ENCODE peak calls at places on chromosomes 11 and 22, in five cellular contexts. One of them, this sample, is unnamed.

GRCh38 chr11:27216268-27217149 is 146.5 kb downstream of the CCDC34 start:
- DNase-seq in HFF-Myc: peak; percentile 39
- DNase-seq in fibroblast of lung: peak; percentile 77
- DNase-seq in bronchial epithelial cell: no peak
- DNase-seq in Panc1: no peak
- DNase-seq in this sample: no peak

GRCh38 chr11:44564653-44565007 is 833 bp upstream of the CD82 start:
- DNase-seq in HFF-Myc: no peak
- DNase-seq in fibroblast of lung: peak; percentile 84
- DNase-seq in bronchial epithelial cell: peak; percentile 96
- DNase-seq in Panc1: no peak
- DNase-seq in this sample: peak; percentile 50

GRCh38 chr22:22750335-22751042 is 106.1 kb downstream of the GGTLC2 start:
- DNase-seq in HFF-Myc: no peak
- DNase-seq in fibroblast of lung: no peak
- DNase-seq in bronchial epithelial cell: no peak
- DNase-seq in Panc1: no peak
- DNase-seq in this sample: no peak

GRCh38 chr22:43500792-43501785 is 89.3 kb downstream of the MPPED1 start:
- DNase-seq in HFF-Myc: no peak
- DNase-seq in fibroblast of lung: no peak
- DNase-seq in bronchial epithelial cell: no peak
- DNase-seq in Panc1: no peak
- DNase-seq in this sample: no peak

GRCh38 chr22:27466229-27466628 is 335.3 kb downstream of the MN1 start:
- DNase-seq in HFF-Myc: no peak
- DNase-seq in fibroblast of lung: no peak
- DNase-seq in bronchial epithelial cell: no peak
- DNase-seq in Panc1: no peak
- DNase-seq in this sample: no peak

GRCh38 chr22:29478326-29479276 is 1.4 kb upstream of the NEFH start:
- DNase-seq in HFF-Myc: no peak
- DNase-seq in fibroblast of lung: no peak
- DNase-seq in bronchial epithelial cell: no peak
- DNase-seq in Panc1: no peak
- DNase-seq in this sample: no peak

GRCh38 chr11:85809191-85809590 is 1.8 kb downstream of the SYTL2 start:
- DNase-seq in HFF-Myc: no peak
- DNase-seq in fibroblast of lung: no peak
- DNase-seq in bronchial epithelial cell: no peak
- DNase-seq in Panc1: no peak
- DNase-seq in this sample: no peak

GRCh38 chr11:74141274-74141695 is 29.5 kb downstream of the C2CD3 start:
- DNase-seq in HFF-Myc: no peak
- DNase-seq in fibroblast of lung: no peak
- DNase-seq in bronchial epithelial cell: peak; percentile 67
- DNase-seq in Panc1: no peak
- DNase-seq in this sample: no peak

GRCh38 chr11:75100314-75100713 is 3.6 kb upstream of the OR2AT4 start:
- DNase-seq in HFF-Myc: peak; percentile 56
- DNase-seq in fibroblast of lung: no peak
- DNase-seq in bronchial epithelial cell: peak; percentile 77
- DNase-seq in Panc1: no peak
- DNase-seq in this sample: peak; percentile 66

GRCh38 chr11:57459112-57460016 is 964 bp upstream of the RTN4RL2 start:
- DNase-seq in HFF-Myc: no peak
- DNase-seq in fibroblast of lung: no peak
- DNase-seq in bronchial epithelial cell: no peak
- DNase-seq in Panc1: no peak
- DNase-seq in this sample: no peak

GRCh38 chr11:76793391-76793811 is 10.2 kb downstream of the TSKU start:
- DNase-seq in HFF-Myc: no peak
- DNase-seq in fibroblast of lung: no peak
- DNase-seq in bronchial epithelial cell: no peak
- DNase-seq in Panc1: no peak
- DNase-seq in this sample: no peak

GRCh38 chr11:65493367-65494176 is 5.3 kb upstream of the MALAT1 start:
- DNase-seq in HFF-Myc: no peak
- DNase-seq in fibroblast of lung: peak; percentile 88
- DNase-seq in bronchial epithelial cell: peak; percentile 99
- DNase-seq in Panc1: no peak
- DNase-seq in this sample: peak; percentile 84

GRCh38 chr11:84212467-84213390 is 926.6 kb upstream of the CCDC90B start:
- DNase-seq in HFF-Myc: no peak
- DNase-seq in fibroblast of lung: no peak
- DNase-seq in bronchial epithelial cell: no peak
- DNase-seq in Panc1: no peak
- DNase-seq in this sample: no peak

GRCh38 chr11:38123673-38124072 is 1525.6 kb upstream of the RAG2 start:
- DNase-seq in HFF-Myc: no peak
- DNase-seq in fibroblast of lung: no peak
- DNase-seq in bronchial epithelial cell: no peak
- DNase-seq in Panc1: no peak
- DNase-seq in this sample: no peak

GRCh38 chr11:79236541-79236971 is 204.3 kb downstream of the TENM4 start:
- DNase-seq in HFF-Myc: peak; percentile 88
- DNase-seq in fibroblast of lung: peak; percentile 90
- DNase-seq in bronchial epithelial cell: peak; percentile 82
- DNase-seq in Panc1: no peak
- DNase-seq in this sample: no peak

GRCh38 chr11:122178795-122179194 is 62.8 kb upstream of the BLID start:
- DNase-seq in HFF-Myc: no peak
- DNase-seq in fibroblast of lung: no peak
- DNase-seq in bronchial epithelial cell: no peak
- DNase-seq in Panc1: no peak
- DNase-seq in this sample: no peak

GRCh38 chr11:108223449-108224149 is 732 bp downstream of the ATM start:
- DNase-seq in HFF-Myc: no peak
- DNase-seq in fibroblast of lung: peak; percentile 12
- DNase-seq in bronchial epithelial cell: no peak
- DNase-seq in Panc1: no peak
- DNase-seq in this sample: no peak

GRCh38 chr11:78857688-78858087 is 283.0 kb upstream of the NARS2 start:
- DNase-seq in HFF-Myc: no peak
- DNase-seq in fibroblast of lung: peak; percentile 57
- DNase-seq in bronchial epithelial cell: no peak
- DNase-seq in Panc1: no peak
- DNase-seq in this sample: no peak

GRCh38 chr11:94801866-94802460 is 33.8 kb downstream of the AMOTL1 start:
- DNase-seq in HFF-Myc: no peak
- DNase-seq in fibroblast of lung: no peak
- DNase-seq in bronchial epithelial cell: no peak
- DNase-seq in Panc1: no peak
- DNase-seq in this sample: no peak

GRCh38 chr11:44516688-44517301 is 48.7 kb upstream of the CD82 start:
- DNase-seq in HFF-Myc: no peak
- DNase-seq in fibroblast of lung: no peak
- DNase-seq in bronchial epithelial cell: no peak
- DNase-seq in Panc1: no peak
- DNase-seq in this sample: no peak

GRCh38 chr11:114289779-114290178 is 6.4 kb upstream of the NNMT start:
- DNase-seq in HFF-Myc: no peak
- DNase-seq in fibroblast of lung: no peak
- DNase-seq in bronchial epithelial cell: no peak
- DNase-seq in Panc1: no peak
- DNase-seq in this sample: no peak

GRCh38 chr11:114291847-114292680 is 4.1 kb upstream of the NNMT start:
- DNase-seq in HFF-Myc: no peak
- DNase-seq in fibroblast of lung: peak; percentile 71
- DNase-seq in bronchial epithelial cell: peak; percentile 57
- DNase-seq in Panc1: no peak
- DNase-seq in this sample: peak; percentile 90

GRCh38 chr11:114293201-114293711 is 2.9 kb upstream of the NNMT start:
- DNase-seq in HFF-Myc: no peak
- DNase-seq in fibroblast of lung: no peak
- DNase-seq in bronchial epithelial cell: peak; percentile 26
- DNase-seq in Panc1: no peak
- DNase-seq in this sample: no peak

GRCh38 chr11:114290503-114291239 is 5.5 kb upstream of the NNMT start:
- DNase-seq in HFF-Myc: no peak
- DNase-seq in fibroblast of lung: no peak
- DNase-seq in bronchial epithelial cell: no peak
- DNase-seq in Panc1: no peak
- DNase-seq in this sample: no peak

DNA sequence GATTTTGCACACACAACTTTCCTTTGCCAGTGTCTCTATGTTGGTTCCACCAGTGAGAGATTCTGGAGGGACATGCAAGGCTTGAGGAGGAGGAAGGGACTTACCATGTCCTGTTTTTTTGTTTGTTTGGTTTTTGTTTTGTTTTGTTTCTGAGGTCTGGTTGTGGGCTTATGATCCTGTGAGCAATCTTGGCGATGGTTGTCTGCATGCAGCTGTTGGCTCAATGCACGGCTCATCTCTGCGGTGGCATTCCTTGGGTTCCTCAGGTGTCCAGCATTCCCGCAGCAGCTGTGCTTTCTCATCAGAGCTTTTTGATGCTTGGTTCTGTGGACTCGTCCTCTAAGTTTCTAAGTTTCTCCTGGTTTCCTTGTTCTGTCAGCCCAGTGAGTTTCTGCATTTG is 4.8 kb upstream of the NNMT start:
- DNase-seq in HFF-Myc: no peak
- DNase-seq in fibroblast of lung: no peak
- DNase-seq in bronchial epithelial cell: no peak
- DNase-seq in Panc1: no peak
- DNase-seq in this sample: no peak
- H3K4me3 ChIP-seq in HFF-Myc: no peak overlapping the region
- H3K4me3 ChIP-seq in fibroblast of lung: peak overlapping the region; percentile 41
- H3K4me3 ChIP-seq in bronchial epithelial cell: no peak overlapping the region
- H3K4me3 ChIP-seq in Panc1: no peak overlapping the region
- H3K4me3 ChIP-seq in this sample: peak overlapping the region; percentile 21

GRCh38 chr22:46675938-46676337 is 55.8 kb downstream of the GRAMD4 start:
- DNase-seq in HFF-Myc: no peak
- DNase-seq in fibroblast of lung: no peak
- DNase-seq in bronchial epithelial cell: no peak
- DNase-seq in Panc1: no peak
- DNase-seq in this sample: no peak

GRCh38 chr22:46675479-46675878 is 55.3 kb downstream of the GRAMD4 start:
- DNase-seq in HFF-Myc: no peak
- DNase-seq in fibroblast of lung: no peak
- DNase-seq in bronchial epithelial cell: no peak
- DNase-seq in Panc1: no peak
- DNase-seq in this sample: no peak

GRCh38 chr22:46677323-46678002 is 57.3 kb downstream of the GRAMD4 start:
- DNase-seq in HFF-Myc: no peak
- DNase-seq in fibroblast of lung: no peak
- DNase-seq in bronchial epithelial cell: no peak
- DNase-seq in Panc1: no peak
- DNase-seq in this sample: no peak

GRCh38 chr22:46676881-46677280 is 56.7 kb downstream of the GRAMD4 start:
- DNase-seq in HFF-Myc: no peak
- DNase-seq in fibroblast of lung: no peak
- DNase-seq in bronchial epithelial cell: no peak
- DNase-seq in Panc1: no peak
- DNase-seq in this sample: no peak

DNA sequence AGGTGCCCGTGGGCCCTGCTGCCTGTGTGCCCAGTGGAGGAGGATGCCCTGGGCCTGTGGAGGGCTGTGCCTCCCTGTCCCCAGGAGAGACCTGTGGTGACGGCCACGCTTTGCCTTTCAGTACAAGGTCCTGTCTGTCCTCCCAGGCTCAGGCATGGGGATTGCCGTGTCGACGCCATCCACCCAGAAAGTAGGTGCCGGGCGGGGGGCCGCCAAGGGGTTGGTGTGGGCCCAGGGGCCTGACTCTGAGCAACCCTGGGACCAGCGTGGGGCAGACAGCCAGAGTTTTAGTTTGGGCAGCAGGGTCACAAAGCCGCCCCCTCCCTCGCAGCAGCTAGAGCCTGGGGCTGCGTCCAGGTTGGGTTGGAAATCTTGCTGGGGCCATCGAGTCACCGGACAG is 56.3 kb downstream of the GRAMD4 start:
- DNase-seq in HFF-Myc: no peak
- DNase-seq in fibroblast of lung: no peak
- DNase-seq in bronchial epithelial cell: no peak
- DNase-seq in Panc1: no peak
- DNase-seq in this sample: no peak
- H3K4me3 ChIP-seq in HFF-Myc: no peak overlapping the region
- H3K4me3 ChIP-seq in fibroblast of lung: no peak overlapping the region
- H3K4me3 ChIP-seq in bronchial epithelial cell: no peak overlapping the region
- H3K4me3 ChIP-seq in Panc1: no peak overlapping the region
- H3K4me3 ChIP-seq in this sample: no peak overlapping the region

GRCh38 chr11:88327462-88328143 is 9.9 kb downstream of the CTSC start:
- DNase-seq in HFF-Myc: no peak
- DNase-seq in fibroblast of lung: no peak
- DNase-seq in bronchial epithelial cell: no peak
- DNase-seq in Panc1: no peak
- DNase-seq in this sample: no peak
- H3K4me3 ChIP-seq in HFF-Myc: no peak overlapping the region
- H3K4me3 ChIP-seq in fibroblast of lung: no peak overlapping the region
- H3K4me3 ChIP-seq in bronchial epithelial cell: no peak overlapping the region
- H3K4me3 ChIP-seq in Panc1: no peak overlapping the region
- H3K4me3 ChIP-seq in this sample: no peak overlapping the region

GRCh38 chr11:134277176-134278001 is 1.2 kb downstream of the GLB1L3 start:
- DNase-seq in HFF-Myc: no peak
- DNase-seq in fibroblast of lung: no peak
- DNase-seq in bronchial epithelial cell: no peak
- DNase-seq in Panc1: no peak
- DNase-seq in this sample: no peak

GRCh38 chr11:134276396-134277175 is 407 bp downstream of the GLB1L3 start:
- DNase-seq in HFF-Myc: no peak
- DNase-seq in fibroblast of lung: no peak
- DNase-seq in bronchial epithelial cell: no peak
- DNase-seq in Panc1: no peak
- DNase-seq in this sample: no peak

GRCh38 chr11:134273317-134273712 is 2.9 kb upstream of the GLB1L3 start:
- DNase-seq in HFF-Myc: no peak
- DNase-seq in fibroblast of lung: no peak
- DNase-seq in bronchial epithelial cell: no peak
- DNase-seq in Panc1: no peak
- DNase-seq in this sample: no peak

GRCh38 chr11:134275188-134275533 is 1.0 kb upstream of the GLB1L3 start:
- DNase-seq in HFF-Myc: no peak
- DNase-seq in fibroblast of lung: no peak
- DNase-seq in bronchial epithelial cell: no peak
- DNase-seq in Panc1: no peak
- DNase-seq in this sample: no peak

DNA sequence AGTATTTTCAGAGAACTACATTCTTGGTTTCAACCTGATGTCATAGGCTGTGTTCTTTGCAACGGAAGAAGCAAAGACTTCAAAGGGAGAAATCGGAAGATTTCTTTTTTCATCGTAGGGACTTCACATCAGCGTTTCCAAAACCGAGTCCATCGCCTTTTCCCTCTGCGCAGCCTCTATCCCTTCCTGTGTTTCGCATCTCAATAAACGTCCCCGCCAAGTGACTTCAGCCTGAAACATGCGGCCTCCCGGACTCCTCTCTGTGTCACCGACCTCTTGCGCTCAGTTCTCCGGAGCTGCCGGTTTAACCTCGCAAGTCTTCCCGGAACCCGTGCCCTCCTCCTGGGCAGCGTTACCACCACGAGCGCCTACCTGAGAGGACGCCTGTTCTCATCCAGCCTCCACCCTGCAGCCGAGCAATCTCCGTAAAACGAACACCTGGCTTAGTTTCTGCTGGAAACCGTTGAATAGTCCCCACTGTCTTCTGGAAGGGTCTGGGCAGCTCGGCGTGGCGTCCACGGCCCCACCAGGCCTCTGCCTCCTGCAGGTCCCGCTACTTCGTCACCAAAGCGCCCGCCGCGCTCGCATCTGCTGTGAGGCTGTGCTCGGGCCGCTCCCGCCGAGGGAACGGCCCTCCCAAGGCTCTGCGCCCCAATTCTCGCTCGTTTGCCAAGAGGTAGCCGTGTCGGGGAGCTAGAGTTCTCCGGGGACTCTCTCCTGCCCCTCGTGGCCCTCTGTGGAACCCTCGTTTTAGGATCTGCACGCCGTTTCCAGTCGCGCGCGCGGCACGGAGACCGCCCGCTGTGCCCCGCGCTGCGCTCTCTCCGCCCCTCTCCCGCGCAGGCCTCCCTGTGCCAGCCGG is at the start of gene GLB1L3:
- DNase-seq in HFF-Myc: no peak
- DNase-seq in fibroblast of lung: peak; percentile 22
- DNase-seq in bronchial epithelial cell: peak; percentile 50
- DNase-seq in Panc1: no peak
- DNase-seq in this sample: no peak
- H3K4me3 ChIP-seq in HFF-Myc: no peak within 1 kb of the TSS
- H3K4me3 ChIP-seq in fibroblast of lung: peak within 1 kb of the TSS; percentile 36
- H3K4me3 ChIP-seq in bronchial epithelial cell: peak within 1 kb of the TSS; percentile 54
- H3K4me3 ChIP-seq in Panc1: peak within 1 kb of the TSS; percentile 30
- H3K4me3 ChIP-seq in this sample: peak within 1 kb of the TSS; percentile 29

This sample was measured in epithelial cell of proximal tubule.